ENCODE peak calls at places on chromosome 14, in five cellular contexts. One of them, this sample, is unnamed.

GRCh38 chr14:82657186-82657675 is 1123.6 kb upstream of the SEL1L start:
- DNase-seq in CD8-positive, alpha-beta T cell: no peak
- DNase-seq in heart right ventricle: no peak
- DNase-seq in upper lobe of left lung: no peak
- DNase-seq in endothelial cell of umbilical vein: no peak
- DNase-seq in this sample: peak

GRCh38 chr14:81436296-81437138 is 36.4 kb upstream of the STON2 start:
- DNase-seq in endothelial cell of umbilical vein: peak
- DNase-seq in CD8-positive, alpha-beta T cell: no peak
- DNase-seq in heart right ventricle: peak
- DNase-seq in upper lobe of left lung: peak
- DNase-seq in this sample: peak

GRCh38 chr14:63276492-63277342 is 42.0 kb downstream of the GPHB5 start:
- DNase-seq in upper lobe of left lung: no peak
- DNase-seq in endothelial cell of umbilical vein: peak
- DNase-seq in CD8-positive, alpha-beta T cell: no peak
- DNase-seq in heart right ventricle: no peak
- DNase-seq in this sample: peak

GRCh38 chr14:32205984-32206383 is 2.9 kb upstream of the RNU6-8 start:
- DNase-seq in heart right ventricle: no peak
- DNase-seq in endothelial cell of umbilical vein: no peak
- DNase-seq in CD8-positive, alpha-beta T cell: no peak
- DNase-seq in upper lobe of left lung: no peak
- DNase-seq in this sample: peak

GRCh38 chr14:98227000-98227726 is 1044.8 kb downstream of the BCL11B start:
- DNase-seq in CD8-positive, alpha-beta T cell: no peak
- DNase-seq in endothelial cell of umbilical vein: no peak
- DNase-seq in upper lobe of left lung: peak
- DNase-seq in heart right ventricle: no peak
- DNase-seq in this sample: no peak

GRCh38 chr14:77347746-77348145 is 26.9 kb downstream of the GSTZ1 start:
- DNase-seq in CD8-positive, alpha-beta T cell: no peak
- DNase-seq in heart right ventricle: no peak
- DNase-seq in upper lobe of left lung: no peak
- DNase-seq in endothelial cell of umbilical vein: no peak
- DNase-seq in this sample: no peak

GRCh38 chr14:36503771-36504741 is 16.0 kb downstream of the NKX2-1 start:
- DNase-seq in CD8-positive, alpha-beta T cell: no peak
- DNase-seq in endothelial cell of umbilical vein: no peak
- DNase-seq in heart right ventricle: no peak
- DNase-seq in upper lobe of left lung: peak
- DNase-seq in this sample: no peak

GRCh38 chr14:100012478-100012925 is 52.7 kb upstream of the EVL start:
- DNase-seq in CD8-positive, alpha-beta T cell: no peak
- DNase-seq in endothelial cell of umbilical vein: peak
- DNase-seq in upper lobe of left lung: no peak
- DNase-seq in heart right ventricle: no peak
- DNase-seq in this sample: peak

GRCh38 chr14:77099425-77100167 is 1.5 kb downstream of the CIPC start:
- DNase-seq in CD8-positive, alpha-beta T cell: no peak
- DNase-seq in heart right ventricle: no peak
- DNase-seq in upper lobe of left lung: no peak
- DNase-seq in endothelial cell of umbilical vein: peak
- DNase-seq in this sample: peak

GRCh38 chr14:91227183-91227628 is 17.3 kb downstream of the GPR68 start:
- DNase-seq in CD8-positive, alpha-beta T cell: no peak
- DNase-seq in endothelial cell of umbilical vein: no peak
- DNase-seq in upper lobe of left lung: no peak
- DNase-seq in heart right ventricle: no peak
- DNase-seq in this sample: no peak

GRCh38 chr14:85590784-85591183 is 60.8 kb downstream of the FLRT2 start:
- DNase-seq in heart right ventricle: no peak
- DNase-seq in upper lobe of left lung: no peak
- DNase-seq in endothelial cell of umbilical vein: no peak
- DNase-seq in CD8-positive, alpha-beta T cell: no peak
- DNase-seq in this sample: peak

GRCh38 chr14:55350461-55350860 is 61.2 kb downstream of the ATG14 start:
- DNase-seq in CD8-positive, alpha-beta T cell: no peak
- DNase-seq in heart right ventricle: no peak
- DNase-seq in upper lobe of left lung: no peak
- DNase-seq in endothelial cell of umbilical vein: no peak
- DNase-seq in this sample: no peak
- TF ChIP-seq CTCF in CD8-positive, alpha-beta T cell: no peak
- TF ChIP-seq CTCF in heart right ventricle: no peak
- TF ChIP-seq CTCF in upper lobe of left lung: no peak
- TF ChIP-seq CTCF in endothelial cell of umbilical vein: no peak
- TF ChIP-seq CTCF in this sample: no peak

GRCh38 chr14:104843442-104844305 is 21.4 kb upstream of the CEP170B start:
- DNase-seq in upper lobe of left lung: peak
- DNase-seq in CD8-positive, alpha-beta T cell: no peak
- DNase-seq in endothelial cell of umbilical vein: no peak
- DNase-seq in heart right ventricle: no peak
- DNase-seq in this sample: no peak
- H3K4me3 ChIP-seq in upper lobe of left lung: no peak
- H3K4me3 ChIP-seq in CD8-positive, alpha-beta T cell: no peak
- H3K4me3 ChIP-seq in endothelial cell of umbilical vein: no peak
- H3K4me3 ChIP-seq in heart right ventricle: peak
- H3K4me3 ChIP-seq in this sample: no peak

GRCh38 chr14:24232645-24233537 is at the start of gene GMPR2:
- DNase-seq in endothelial cell of umbilical vein: no peak
- DNase-seq in CD8-positive, alpha-beta T cell: no peak
- DNase-seq in upper lobe of left lung: peak
- DNase-seq in heart right ventricle: no peak
- DNase-seq in this sample: no peak
- TF ChIP-seq CTCF in endothelial cell of umbilical vein: no peak
- TF ChIP-seq CTCF in CD8-positive, alpha-beta T cell: no peak
- TF ChIP-seq CTCF in upper lobe of left lung: no peak
- TF ChIP-seq CTCF in heart right ventricle: no peak
- TF ChIP-seq CTCF in this sample: no peak

GRCh38 chr14:104639889-104640548 is 35.4 kb upstream of the TMEM179 start:
- DNase-seq in CD8-positive, alpha-beta T cell: no peak
- DNase-seq in endothelial cell of umbilical vein: peak
- DNase-seq in heart right ventricle: peak
- DNase-seq in upper lobe of left lung: peak
- DNase-seq in this sample: peak
- H3K4me3 ChIP-seq in CD8-positive, alpha-beta T cell: no peak
- H3K4me3 ChIP-seq in endothelial cell of umbilical vein: no peak
- H3K4me3 ChIP-seq in heart right ventricle: no peak
- H3K4me3 ChIP-seq in upper lobe of left lung: no peak
- H3K4me3 ChIP-seq in this sample: no peak

DNA sequence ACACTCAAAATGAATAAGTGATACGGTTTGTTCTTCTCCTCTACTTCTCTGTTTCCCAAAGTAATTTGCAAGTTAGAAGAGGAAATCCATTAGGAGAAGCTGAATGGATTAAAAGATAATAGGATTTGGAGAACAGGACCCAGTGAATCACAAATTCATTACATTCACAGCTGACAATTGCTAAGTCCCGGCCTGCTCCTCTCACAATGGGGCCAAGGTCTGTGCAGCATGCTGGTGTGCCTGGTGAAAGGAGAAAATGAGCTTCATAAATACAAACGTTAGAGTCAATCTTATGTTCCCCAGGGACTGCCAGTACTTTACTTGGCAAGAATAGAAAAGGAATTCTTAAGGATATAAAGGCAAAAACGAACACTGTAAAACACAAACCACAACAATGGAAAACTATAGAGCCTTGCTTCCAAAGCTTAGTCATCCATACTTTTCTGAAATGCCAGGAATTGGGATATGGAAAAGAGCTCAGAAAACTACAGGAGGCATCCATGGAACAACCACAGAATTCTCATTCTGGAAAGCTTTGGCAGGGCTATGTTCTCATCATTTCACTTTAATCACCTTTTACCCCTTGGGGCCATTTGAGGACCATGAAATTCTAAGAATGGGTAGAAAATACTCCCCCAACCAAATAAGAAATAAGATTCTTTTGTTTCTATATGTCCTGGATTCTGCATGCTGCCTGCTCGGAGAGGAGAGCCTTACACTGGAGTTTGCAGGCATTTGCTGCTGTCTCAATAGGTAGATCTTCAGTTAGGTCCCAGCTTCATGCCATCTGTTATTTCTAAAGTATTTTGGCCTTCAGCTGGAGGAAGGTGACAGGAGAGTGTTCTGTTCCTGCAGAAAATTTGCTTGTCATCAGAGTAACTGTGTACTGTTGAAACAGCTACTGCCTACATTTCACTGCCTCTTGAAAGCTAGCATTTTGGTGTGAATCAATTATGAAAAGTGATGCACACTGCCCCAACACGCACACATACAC is 966.6 kb downstream of the NRXN3 start:
- DNase-seq in CD8-positive, alpha-beta T cell: no peak
- DNase-seq in upper lobe of left lung: no peak
- DNase-seq in endothelial cell of umbilical vein: no peak
- DNase-seq in heart right ventricle: no peak
- DNase-seq in this sample: no peak
- TF ChIP-seq CTCF in CD8-positive, alpha-beta T cell: no peak
- TF ChIP-seq CTCF in upper lobe of left lung: no peak
- TF ChIP-seq CTCF in endothelial cell of umbilical vein: no peak
- TF ChIP-seq CTCF in heart right ventricle: no peak
- TF ChIP-seq CTCF in this sample: no peak